ENCODE peak calls at places on chromosomes 4 and X, in ten cellular contexts. K is MM.1S, Q is mucosa of descending colon, L is lung, W is cardiac muscle cell, O is astrocyte, Z is IMR-90, H is HCT116, T is thoracic aorta, A is A549. D is an unnamed sample.

GRCh38 chr4:575281-576141 is 584 bp downstream of the TMEM271 start:
- DNase-seq in K (no peak), Q (no peak), L (peak; percentile 39), W (peak; percentile 92), O (peak; percentile 71), Z (peak; percentile 44), H (no peak), T (no peak), A (no peak), D (no peak)

GRCh38 chr4:153465922-153466636 is at the start of gene TMEM131L:
- DNase-seq in K (peak; percentile 67), Q (peak; percentile 83), L (peak; percentile 73), W (peak; percentile 88), O (no peak), Z (peak; percentile 52), H (peak; percentile 21), T (no peak), A (peak; percentile 60), D (peak; percentile 85)

GRCh38 chrX:41180194-41180902 is 95.1 kb downstream of the USP9X start:
- DNase-seq in K (peak; percentile 69), Q (no peak), L (peak; percentile 38), W (peak; percentile 67), O (peak; percentile 42), Z (peak; percentile 77), H (peak; percentile 26), T (no peak), A (peak; percentile 73), D (peak; percentile 31)

GRCh38 chr4:111632752-111633151 is 512.5 kb upstream of the FAM241A start:
- DNase-seq in K (no peak), Q (no peak), L (no peak), W (no peak), O (peak; percentile 26), Z (peak; percentile 53), H (no peak), T (no peak), A (no peak), D (no peak)

GRCh38 chr4:93303440-93303839 is 525.1 kb upstream of the ATOH1 start:
- DNase-seq in K (no peak), Q (no peak), L (no peak), W (no peak), O (no peak), Z (no peak), H (no peak), T (no peak), A (no peak), D (no peak)

GRCh38 chr4:14650127-14650526 is 352.2 kb upstream of the CPEB2 start:
- DNase-seq in K (no peak), Q (no peak), L (no peak), W (peak; percentile 58), O (no peak), Z (peak; percentile 1), H (no peak), T (no peak), A (no peak), D (no peak)

GRCh38 chr4:55031158-55031557 is 94.2 kb downstream of the KDR start:
- DNase-seq in K (no peak), Q (no peak), L (no peak), W (no peak), O (no peak), Z (no peak), H (no peak), T (no peak), A (no peak), D (no peak)

GRCh38 chr4:16116019-16116418 is 32.2 kb upstream of the PROM1 start:
- DNase-seq in K (no peak), Q (no peak), L (no peak), W (peak; percentile 71), O (no peak), Z (no peak), H (no peak), T (no peak), A (no peak), D (no peak)

DNA sequence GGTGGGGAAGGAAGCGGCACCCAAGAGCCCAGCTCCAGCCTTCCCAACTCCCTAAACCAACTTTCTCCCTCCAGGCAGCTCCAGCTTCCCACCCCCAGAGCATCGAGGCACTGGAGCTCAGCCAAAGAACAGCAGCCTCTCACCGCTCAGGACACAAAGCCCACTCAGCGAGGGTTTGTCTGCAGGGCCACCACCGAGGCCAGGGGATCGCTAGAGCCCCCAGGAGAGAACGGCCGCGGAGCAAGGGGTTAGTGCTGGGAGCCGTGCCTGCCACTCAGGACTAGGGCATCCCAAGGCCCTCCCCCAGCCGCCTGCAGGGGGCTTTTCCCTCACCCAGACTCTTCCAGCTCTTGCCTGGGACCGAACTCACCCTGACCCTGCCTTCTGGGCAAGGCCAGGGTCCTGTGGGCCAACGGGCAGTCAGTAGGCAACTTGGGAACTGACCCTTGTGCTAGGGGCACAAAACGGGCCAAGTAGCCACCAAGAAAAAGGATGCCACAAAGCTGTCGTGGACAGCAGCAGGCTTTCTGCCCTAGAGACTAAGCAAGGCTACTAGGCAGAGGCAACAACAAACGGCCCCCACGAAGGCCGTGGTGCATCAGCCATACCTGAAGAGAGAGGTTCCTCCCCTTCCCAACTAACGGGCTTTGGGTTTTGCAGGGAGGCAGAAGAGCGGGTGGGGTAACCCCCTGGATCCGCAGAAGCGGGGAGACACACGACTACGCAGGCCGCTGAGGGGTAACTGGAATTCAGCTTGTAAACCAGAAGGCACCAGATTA is 2.3 kb downstream of the HCFC1 start:
- DNase-seq in K (no peak), Q (no peak), L (no peak), W (no peak), O (no peak), Z (no peak), H (no peak), T (no peak), A (no peak), D (no peak)
- H3K4me1 ChIP-seq in K (peaks cover 21% of the 10 kb centered on the region), Q (peaks cover 17% of the 10 kb centered on the region), L (peaks cover 29% of the 10 kb centered on the region), W (no peaks in the 10 kb centered on the region), O (peaks cover 36% of the 10 kb centered on the region), Z (peaks cover 22% of the 10 kb centered on the region), H (peaks cover 24% of the 10 kb centered on the region), T (peaks cover 47% of the 10 kb centered on the region), A (peaks cover 27% of the 10 kb centered on the region), D (peaks cover 56% of the 10 kb centered on the region)

DNA sequence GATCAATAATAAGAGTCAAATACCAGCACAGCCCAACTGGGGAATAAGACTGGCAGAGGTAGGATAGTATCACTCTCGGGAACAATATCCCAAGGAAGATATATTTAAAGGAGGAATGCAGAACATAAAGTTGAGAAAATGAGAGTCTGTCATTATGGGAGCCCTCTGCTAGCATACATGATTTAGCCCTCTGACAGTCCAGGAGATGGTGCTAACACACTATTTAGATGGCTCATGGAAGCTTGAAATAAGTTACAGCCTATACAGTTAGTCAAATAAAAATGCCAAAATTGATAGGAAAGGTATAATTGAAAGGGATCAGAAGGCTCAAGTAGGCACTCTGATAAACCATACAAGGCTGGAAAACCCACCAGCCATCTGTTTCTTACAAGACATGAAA is 201.0 kb upstream of the NEIL3 start:
- DNase-seq in K (peak; percentile 35), Q (no peak), L (no peak), W (no peak), O (peak; percentile 17), Z (peak; percentile 68), H (no peak), T (no peak), A (peak; percentile 4), D (no peak)
- TF ChIP-seq CTCF in K (peak; percentile 46), Q (no peak), L (no peak), W (peak; percentile 49), O (peak; percentile 36), Z (peak; percentile 76), H (no peak), T (no peak), A (no peak), D (no peak)

GRCh38 chr4:94453534-94453963 is 1.8 kb downstream of the PDLIM5 start:
- DNase-seq in K (no peak), Q (no peak), L (no peak), W (no peak), O (no peak), Z (no peak), H (no peak), T (no peak), A (no peak), D (no peak)

GRCh38 chr4:94451669-94452475 is at the start of gene PDLIM5:
- DNase-seq in K (peak; percentile 92), Q (peak; percentile 95), L (peak; percentile 89), W (peak; percentile 96), O (peak; percentile 73), Z (peak; percentile 84), H (peak; percentile 70), T (peak; percentile 46), A (peak; percentile 89), D (peak; percentile 95)

GRCh38 chr4:94455081-94455480 is 3.3 kb downstream of the PDLIM5 start:
- DNase-seq in K (no peak), Q (peak; percentile 80), L (no peak), W (no peak), O (peak; percentile 80), Z (peak; percentile 88), H (no peak), T (peak; percentile 65), A (peak; percentile 60), D (peak; percentile 88)

GRCh38 chr4:94452476-94453300 is 946 bp downstream of the PDLIM5 start:
- DNase-seq in K (peak; percentile 14), Q (peak; percentile 94), L (peak; percentile 83), W (peak; percentile 92), O (peak; percentile 82), Z (peak; percentile 82), H (peak; percentile 61), T (peak; percentile 53), A (peak; percentile 76), D (peak; percentile 93)

GRCh38 chr4:94454405-94454804 is 2.7 kb downstream of the PDLIM5 start:
- DNase-seq in K (no peak), Q (no peak), L (no peak), W (no peak), O (no peak), Z (peak; percentile 15), H (no peak), T (no peak), A (no peak), D (no peak)
- H3K4me1 ChIP-seq in K (peaks cover 4% of the 10 kb centered on the region), Q (peaks cover 39% of the 10 kb centered on the region), L (peaks cover 3% of the 10 kb centered on the region), W (peaks cover 40% of the 10 kb centered on the region), O (peaks cover 23% of the 10 kb centered on the region), Z (peaks cover 6% of the 10 kb centered on the region), H (peaks cover 41% of the 10 kb centered on the region), T (peaks cover 52% of the 10 kb centered on the region), A (peaks cover 48% of the 10 kb centered on the region), D (peaks cover 4% of the 10 kb centered on the region)

GRCh38 chrX:118536204-118536603 is 40.6 kb downstream of the DOCK11 start:
- DNase-seq in K (no peak), Q (no peak), L (no peak), W (no peak), O (no peak), Z (no peak), H (no peak), T (no peak), A (no peak), D (no peak)

GRCh38 chrX:118540342-118540741 is 44.7 kb downstream of the DOCK11 start:
- DNase-seq in K (no peak), Q (no peak), L (no peak), W (no peak), O (no peak), Z (no peak), H (no peak), T (no peak), A (no peak), D (no peak)

GRCh38 chrX:118534716-118535493 is 39.3 kb downstream of the DOCK11 start:
- DNase-seq in K (no peak), Q (no peak), L (no peak), W (peak; percentile 3), O (peak; percentile 79), Z (no peak), H (no peak), T (no peak), A (no peak), D (no peak)

GRCh38 chrX:118541482-118541881 is 45.9 kb downstream of the DOCK11 start:
- DNase-seq in K (no peak), Q (no peak), L (no peak), W (no peak), O (no peak), Z (no peak), H (no peak), T (no peak), A (no peak), D (no peak)

GRCh38 chrX:118536687-118537461 is 41.3 kb downstream of the DOCK11 start:
- DNase-seq in K (peak; percentile 68), Q (no peak), L (no peak), W (peak; percentile 28), O (peak; percentile 31), Z (peak; percentile 33), H (no peak), T (no peak), A (peak; percentile 31), D (no peak)
- TF ChIP-seq CTCF in K (peak; percentile 54), Q (no peak), L (no peak), W (peak; percentile 53), O (peak; percentile 49), Z (peak; percentile 36), H (no peak), T (no peak), A (peak; percentile 40), D (no peak)